ENCODE peak calls at places on chromosomes 5 and 9, in seven cellular contexts. H is stimulated activated naive B cell treated with anti-CD40 and anti-IgM and Interleukin-4, amounts not matched to agents 10 μg/mL and 1 μg/mL and 100 μg/mL, for 72 hours; A is activated CD4-positive, alpha-beta T cell treated with anti-CD3 and anti-CD28 coated beads for 48 hours; J is activated T-helper 1 cell treated with anti-CD3 and anti-CD28 coated beads, Interleukin-2, amount 50 U/mL, for 16 hours; O is suprapubic skin; Y is GM23338; Z is iPS-NIHi11. G is an unnamed sample.

GRCh38 chr5:138276402-138277054 is 2.1 kb upstream of the GFRA3 start:
- DNase-seq in O (no peak), H (no peak), A (no peak), Y (peak), J (no peak), Z (no peak), G (no peak)

GRCh38 chr9:116713266-116713665 is 26.2 kb downstream of the TRIM32 start:
- DNase-seq in O (no peak), Z (no peak), Y (no peak), A (no peak), J (no peak), H (no peak), G (no peak)

GRCh38 chr9:84303061-84303460 is 37.5 kb downstream of the SLC28A3 start:
- DNase-seq in Z (no peak), O (no peak), H (no peak), Y (no peak), A (no peak), J (no peak), G (no peak)

GRCh38 chr5:82748688-82749091 is 328.5 kb downstream of the TMEM167A start:
- DNase-seq in J (no peak), Y (no peak), A (no peak), O (no peak), H (no peak), Z (no peak), G (no peak)

GRCh38 chr5:855771-856530 is 5.2 kb upstream of the ZDHHC11 start:
- DNase-seq in O (no peak), A (peak), J (no peak), H (no peak), Y (no peak), Z (no peak), G (peak)

GRCh38 chr9:118643118-118643517 is 726.1 kb downstream of the BRINP1 start:
- DNase-seq in A (no peak), O (no peak), Y (peak), J (no peak), H (no peak), Z (peak), G (no peak)

GRCh38 chr5:69432412-69433206 is 17.7 kb downstream of the MARVELD2 start:
- DNase-seq in H (peak), Z (no peak), Y (no peak), A (no peak), O (no peak), J (no peak), G (no peak)

GRCh38 chr9:25733336-25733982 is 55.2 kb upstream of the TUSC1 start:
- DNase-seq in Y (no peak), A (no peak), H (no peak), O (no peak), Z (no peak), J (no peak), G (no peak)

GRCh38 chr9:129146441-129146933 is 31.6 kb downstream of the IER5L start:
- DNase-seq in A (no peak), O (no peak), J (no peak), Y (no peak), H (no peak), Z (no peak), G (peak)

GRCh38 chr9:92716557-92716956 is 46.6 kb upstream of the IPPK start:
- DNase-seq in Y (peak), J (peak), Z (peak), O (peak), H (peak), A (peak), G (peak)

GRCh38 chr9:135343733-135344522 is 135.7 kb upstream of the PPP1R26 start:
- DNase-seq in Z (peak), A (peak), J (peak), H (peak), O (no peak), Y (peak), G (peak)

GRCh38 chr5:85109616-85110015 is 724.9 kb upstream of the EDIL3 start:
- DNase-seq in A (no peak), J (no peak), H (no peak), Y (no peak), O (no peak), Z (no peak), G (no peak)

GRCh38 chr5:42718591-42718990 is 38.0 kb upstream of the CCDC152 start:
- DNase-seq in A (peak), Z (no peak), O (no peak), Y (no peak), H (peak), J (no peak), G (no peak)

GRCh38 chr5:52580921-52581320 is 206.8 kb upstream of the ITGA1 start:
- DNase-seq in Y (no peak), Z (no peak), J (no peak), A (no peak), O (no peak), H (no peak), G (no peak)

GRCh38 chr9:130940693-130941576 is 1.9 kb upstream of the FIBCD1 start:
- DNase-seq in Z (peak), O (no peak), A (peak), J (peak), Y (peak), H (peak), G (peak)

GRCh38 chr9:6383551-6384225 is 29.3 kb upstream of the UHRF2 start:
- DNase-seq in O (no peak), J (no peak), Y (no peak), A (no peak), H (no peak), Z (no peak), G (no peak)

GRCh38 chr5:75681125-75681830 is 36.0 kb downstream of the POC5 start:
- DNase-seq in J (no peak), Z (peak), O (no peak), H (no peak), Y (peak), A (no peak), G (no peak)

GRCh38 chr5:132414634-132415377 is 45.3 kb downstream of the SLC22A5 start:
- DNase-seq in Y (no peak), A (no peak), Z (no peak), O (no peak), H (no peak), J (no peak), G (no peak)

GRCh38 chr5:81486711-81487110 is 92.8 kb upstream of the ACOT12 start:
- DNase-seq in A (no peak), Y (peak), H (no peak), Z (no peak), J (no peak), O (no peak), G (no peak)

GRCh38 chr5:109947667-109948066 is 257.9 kb downstream of the MAN2A1 start:
- DNase-seq in Y (no peak), Z (no peak), O (no peak), J (no peak), H (no peak), A (no peak), G (no peak)

GRCh38 chr5:16859346-16859745 is 76.7 kb downstream of the MYO10 start:
- DNase-seq in J (no peak), Y (no peak), A (no peak), O (no peak), H (no peak), Z (no peak), G (no peak)

GRCh38 chr5:69331528-69332445 is 814 bp downstream of the CCDC125 start:
- DNase-seq in H (no peak), J (no peak), A (no peak), Y (peak), Z (peak), O (no peak), G (no peak)

GRCh38 chr5:169325273-169325672 is 24.3 kb upstream of the SLIT3 start:
- DNase-seq in A (no peak), Z (no peak), Y (no peak), O (no peak), J (no peak), H (no peak), G (no peak)

GRCh38 chr9:5557606-5558587 is 47.6 kb downstream of the PDCD1LG2 start:
- DNase-seq in A (peak), Y (no peak), O (no peak), J (peak), Z (no peak), H (peak), G (peak)

GRCh38 chr9:34994429-34995287 is 5.1 kb downstream of the DNAJB5 start:
- DNase-seq in H (no peak), J (no peak), O (no peak), Z (peak), A (no peak), Y (peak), G (no peak)

GRCh38 chr5:172585114-172585513 is 55.9 kb upstream of the NEURL1B start:
- DNase-seq in H (no peak), J (no peak), O (no peak), Y (no peak), Z (no peak), A (no peak), G (no peak)

GRCh38 chr5:116947691-116948528 is 373.3 kb upstream of the SEMA6A start:
- DNase-seq in O (no peak), J (peak), Y (peak), H (peak), Z (peak), A (peak), G (peak)

GRCh38 chr5:142904421-142904820 is 134.2 kb downstream of the ARHGAP26 start:
- DNase-seq in Z (peak), Y (no peak), H (no peak), A (no peak), O (no peak), J (no peak), G (no peak)

GRCh38 chr5:5544094-5544663 is 121.7 kb downstream of the ICE1 start:
- DNase-seq in J (no peak), H (no peak), A (no peak), O (no peak), Y (no peak), Z (no peak), G (no peak)

GRCh38 chr5:58450018-58450417 is 9.9 kb downstream of the PLK2 start:
- DNase-seq in O (no peak), A (no peak), Z (no peak), J (no peak), Y (no peak), H (no peak), G (no peak)

GRCh38 chr9:83431470-83432060 is 106.6 kb downstream of the FRMD3 start:
- DNase-seq in J (no peak), O (no peak), Y (no peak), Z (no peak), H (no peak), A (no peak), G (peak)

GRCh38 chr5:80686757-80687156 is 32.0 kb upstream of the DHFR start:
- DNase-seq in J (no peak), Z (no peak), O (no peak), Y (peak), A (no peak), H (no peak), G (no peak)

GRCh38 chr5:35129921-35130485 is 82.3 kb upstream of the AGXT2 start:
- DNase-seq in H (no peak), A (peak), J (peak), Y (no peak), O (no peak), Z (no peak), G (no peak)

GRCh38 chr5:160751297-160751696 is 100.7 kb downstream of the ATP10B start:
- DNase-seq in J (no peak), O (no peak), Z (no peak), H (no peak), Y (no peak), A (no peak), G (no peak)

GRCh38 chr9:111483419-111483861 is 743 bp downstream of the ECPAS start:
- DNase-seq in H (no peak), O (no peak), A (peak), J (peak), Y (no peak), Z (peak), G (no peak)

G was measured in heart left ventricle.